ENCODE peak calls at places on chromosome 4, in six cellular contexts. G, M, X, S, E and I are unnamed samples.
A peak's percentile ranks its signal among the peaks of the same experiment; 100 is the strongest.

GRCh38 chr4:110107868-110108267 is 90.5 kb downstream of the ELOVL6 start:
- DNase-seq in G (no peak), M (no peak), X (no peak), S (no peak), E (no peak), I (no peak)

GRCh38 chr4:126977306-126977705 is 655.5 kb upstream of the INTU start:
- DNase-seq in G (no peak), M (no peak), X (peak; percentile 20), S (no peak), E (no peak), I (no peak)

GRCh38 chr4:88357262-88357661 is 21.4 kb upstream of the HERC6 start:
- DNase-seq in G (no peak), M (no peak), X (no peak), S (no peak), E (no peak), I (no peak)

GRCh38 chr4:85498068-85498733 is 23.3 kb downstream of the ARHGAP24 start:
- DNase-seq in G (peak; percentile 86), M (peak; percentile 35), X (peak; percentile 28), S (no peak), E (no peak), I (no peak)

GRCh38 chr4:83217721-83218522 is 66.7 kb downstream of the COQ2 start:
- DNase-seq in G (peak; percentile 41), M (no peak), X (no peak), S (no peak), E (no peak), I (no peak)

GRCh38 chr4:163600731-163601130 is 106.2 kb downstream of the TMA16 start:
- DNase-seq in G (no peak), M (no peak), X (no peak), S (no peak), E (no peak), I (no peak)

GRCh38 chr4:127609484-127609883 is 23.3 kb upstream of the INTU start:
- DNase-seq in G (no peak), M (no peak), X (no peak), S (no peak), E (no peak), I (no peak)

GRCh38 chr4:163638909-163639308 is 144.4 kb downstream of the TMA16 start:
- DNase-seq in G (no peak), M (no peak), X (no peak), S (no peak), E (no peak), I (no peak)

GRCh38 chr4:88457307-88458090 is 580 bp downstream of the HERC5 start:
- DNase-seq in G (peak; percentile 40), M (peak; percentile 58), X (no peak), S (peak; percentile 52), E (no peak), I (peak; percentile 84)

GRCh38 chr4:148651991-148652390 is 209.8 kb upstream of the NR3C2 start:
- DNase-seq in G (no peak), M (no peak), X (no peak), S (no peak), E (no peak), I (no peak)

GRCh38 chr4:159758061-159758460 is 655.2 kb downstream of the RAPGEF2 start:
- DNase-seq in G (no peak), M (no peak), X (no peak), S (no peak), E (no peak), I (no peak)

GRCh38 chr4:182856862-182857261 is 60.3 kb downstream of the DCTD start:
- DNase-seq in G (no peak), M (no peak), X (no peak), S (no peak), E (no peak), I (peak; percentile 51)

GRCh38 chr4:33661636-33662035 is 2582.7 kb downstream of the ARAP2 start:
- DNase-seq in G (no peak), M (no peak), X (no peak), S (no peak), E (no peak), I (no peak)

GRCh38 chr4:35167385-35167784 is 1076.9 kb downstream of the ARAP2 start:
- DNase-seq in G (no peak), M (no peak), X (no peak), S (no peak), E (no peak), I (no peak)

GRCh38 chr4:128384091-128384520 is 96.5 kb upstream of the PGRMC2 start:
- DNase-seq in G (no peak), M (no peak), X (peak; percentile 75), S (no peak), E (no peak), I (no peak)

GRCh38 chr4:40038972-40039371 is 17.7 kb upstream of the N4BP2 start:
- DNase-seq in G (no peak), M (no peak), X (peak; percentile 50), S (no peak), E (no peak), I (no peak)

GRCh38 chr4:156946508-156947197 is 24.9 kb downstream of the PDGFC start:
- DNase-seq in G (no peak), M (no peak), X (peak; percentile 99), S (no peak), E (no peak), I (no peak)

GRCh38 chr4:157043131-157043530 is 32.8 kb upstream of the GLRB start:
- DNase-seq in G (no peak), M (no peak), X (peak; percentile 51), S (no peak), E (no peak), I (no peak)

GRCh38 chr4:609400-610050 is 15.8 kb upstream of the PDE6B start:
- DNase-seq in G (no peak), M (no peak), X (no peak), S (no peak), E (no peak), I (no peak)

GRCh38 chr4:125115476-125115875 is 199.3 kb upstream of the FAT4 start:
- DNase-seq in G (no peak), M (no peak), X (peak; percentile 41), S (no peak), E (no peak), I (no peak)

GRCh38 chr4:137610960-137611359 is 78.7 kb upstream of the PCDH18 start:
- DNase-seq in G (no peak), M (no peak), X (peak; percentile 19), S (no peak), E (no peak), I (no peak)

GRCh38 chr4:2712261-2712842 is 43.8 kb downstream of the TNIP2 start:
- DNase-seq in G (no peak), M (no peak), X (no peak), S (no peak), E (no peak), I (no peak)

GRCh38 chr4:188660796-188661195 is 521.6 kb downstream of the TRIML1 start:
- DNase-seq in G (no peak), M (no peak), X (no peak), S (no peak), E (peak; percentile 81), I (no peak)

GRCh38 chr4:101411926-101412325 is 64.6 kb upstream of the PPP3CA start:
- DNase-seq in G (no peak), M (no peak), X (no peak), S (no peak), E (no peak), I (no peak)

GRCh38 chr4:175330652-175331051 is 412.5 kb downstream of the ADAM29 start:
- DNase-seq in G (no peak), M (no peak), X (peak; percentile 83), S (no peak), E (no peak), I (no peak)

GRCh38 chr4:882646-883045 is 49.5 kb downstream of the GAK start:
- DNase-seq in G (no peak), M (no peak), X (no peak), S (no peak), E (no peak), I (no peak)

GRCh38 chr4:37836838-37837413 is 10.4 kb downstream of the PGM2 start:
- DNase-seq in G (no peak), M (no peak), X (no peak), S (no peak), E (no peak), I (no peak)

GRCh38 chr4:87038837-87039715 is 104.3 kb downstream of the AFF1 start:
- DNase-seq in G (peak; percentile 54), M (peak; percentile 44), X (peak; percentile 91), S (peak; percentile 41), E (peak; percentile 83), I (peak; percentile 91)

GRCh38 chr4:15653864-15654391 is 1.2 kb downstream of the FBXL5 start:
- DNase-seq in G (no peak), M (no peak), X (peak; percentile 65), S (no peak), E (no peak), I (peak; percentile 27)

GRCh38 chr4:6033381-6033780 is 15.2 kb upstream of the C4orf50 start:
- DNase-seq in G (no peak), M (no peak), X (no peak), S (no peak), E (no peak), I (no peak)
- H3K27ac ChIP-seq in G (no peak overlapping the region), M (no peak overlapping the region), X (no peak overlapping the region), S (no peak overlapping the region), E (peak overlapping the region; percentile 17), I (no peak overlapping the region)

GRCh38 chr4:6013564-6013963 is 4.7 kb downstream of the C4orf50 start:
- DNase-seq in G (no peak), M (no peak), X (no peak), S (no peak), E (no peak), I (peak; percentile 37)

GRCh38 chr4:6019316-6020263 is 1.4 kb upstream of the C4orf50 start:
- DNase-seq in G (no peak), M (no peak), X (peak; percentile 44), S (no peak), E (no peak), I (peak; percentile 60)

GRCh38 chr4:6017800-6018199 is 431 bp downstream of the C4orf50 start:
- DNase-seq in G (no peak), M (no peak), X (no peak), S (no peak), E (no peak), I (peak; percentile 37)

GRCh38 chr4:6018331-6018730 is at the start of gene C4orf50:
- DNase-seq in G (no peak), M (no peak), X (no peak), S (no peak), E (no peak), I (no peak)

DNA sequence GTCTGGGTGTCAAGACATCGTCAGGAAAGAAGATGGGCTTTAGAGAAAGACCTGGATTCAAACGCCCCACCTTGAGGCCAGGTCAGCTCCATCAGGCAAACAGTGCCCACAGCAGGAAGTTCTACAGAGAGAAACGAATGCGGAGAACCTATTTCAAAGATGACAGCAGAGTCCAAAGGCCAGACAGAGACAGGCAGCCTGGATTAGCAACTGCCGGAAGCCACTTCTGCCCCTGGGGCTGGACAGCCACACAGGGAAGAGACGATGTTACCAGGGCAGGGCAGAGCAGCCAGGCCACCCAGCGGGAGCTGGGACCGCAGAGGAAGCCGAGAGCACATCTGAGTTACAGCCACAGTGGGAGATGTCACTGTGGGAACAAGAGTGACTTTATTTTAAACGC is 1.2 kb downstream of the C4orf50 start:
- DNase-seq in G (no peak), M (no peak), X (no peak), S (no peak), E (no peak), I (no peak)
- H3K4me3 ChIP-seq in G (no peak overlapping the region), M (no peak overlapping the region), X (no peak overlapping the region), S (no peak overlapping the region), E (no peak overlapping the region), I (no peak overlapping the region)

GRCh38 chr4:143396695-143397094 is 60.0 kb downstream of the GAB1 start:
- DNase-seq in G (no peak), M (no peak), X (peak; percentile 40), S (no peak), E (no peak), I (no peak)
- TF ChIP-seq CTCF in G (no peak), M (no peak), X (peak; percentile 30), S (no peak), E (peak; percentile 11), I (no peak)

GRCh38 chr4:107366016-107366415 is 329.9 kb upstream of the DKK2 start:
- DNase-seq in G (no peak), M (no peak), X (no peak), S (no peak), E (no peak), I (no peak)
- H3K27ac ChIP-seq in G (no peak overlapping the region), M (no peak overlapping the region), X (no peak overlapping the region), S (no peak overlapping the region), E (no peak overlapping the region), I (no peak overlapping the region)